ENCODE peak calls at places on chromosomes 6 and 20, in six cellular contexts. A, L, N, S, G and K are unnamed samples.

GRCh38 chr20:11832397-11832796 is 85.3 kb upstream of the BTBD3 start:
- DNase-seq in A (no peak), L (no peak), N (no peak), S (no peak), G (no peak), K (no peak)

GRCh38 chr20:25865715-25866656 is 169.3 kb upstream of the ZNF337 start:
- DNase-seq in A (peak), L (peak), N (no peak), S (no peak), G (peak), K (no peak)

GRCh38 chr6:89927788-89928565 is 33.7 kb downstream of the GJA10 start:
- DNase-seq in A (no peak), L (no peak), N (peak), S (no peak), G (peak), K (no peak)

GRCh38 chr6:55868910-55869479 is 6.4 kb downstream of the BMP5 start:
- DNase-seq in A (no peak), L (no peak), N (no peak), S (no peak), G (peak), K (no peak)

GRCh38 chr20:40986774-40987173 is 41.8 kb upstream of the TOP1 start:
- DNase-seq in A (no peak), L (no peak), N (peak), S (no peak), G (peak), K (no peak)

GRCh38 chr20:43983359-43983758 is 68.7 kb downstream of the TOX2 start:
- DNase-seq in A (no peak), L (no peak), N (no peak), S (no peak), G (peak), K (peak)

GRCh38 chr20:50224553-50225255 is 34.1 kb downstream of the CEBPB start:
- DNase-seq in A (peak), L (peak), N (peak), S (peak), G (no peak), K (no peak)

GRCh38 chr6:52362443-52363221 is 681 bp downstream of the PAQR8 start:
- DNase-seq in A (peak), L (no peak), N (no peak), S (no peak), G (no peak), K (peak)

GRCh38 chr20:37590938-37591490 is 63.3 kb upstream of the BLCAP start:
- DNase-seq in A (no peak), L (no peak), N (no peak), S (no peak), G (no peak), K (no peak)

GRCh38 chr6:7649037-7649810 is 59.2 kb downstream of the SNRNP48 start:
- DNase-seq in A (no peak), L (no peak), N (no peak), S (no peak), G (no peak), K (no peak)

GRCh38 chr6:7650876-7651275 is 60.9 kb downstream of the SNRNP48 start:
- DNase-seq in A (no peak), L (no peak), N (no peak), S (no peak), G (no peak), K (no peak)

GRCh38 chr6:7644394-7644793 is 54.4 kb downstream of the SNRNP48 start:
- DNase-seq in A (no peak), L (no peak), N (no peak), S (no peak), G (peak), K (no peak)

GRCh38 chr6:7646394-7646793 is 56.4 kb downstream of the SNRNP48 start:
- DNase-seq in A (no peak), L (no peak), N (no peak), S (no peak), G (no peak), K (no peak)

DNA sequence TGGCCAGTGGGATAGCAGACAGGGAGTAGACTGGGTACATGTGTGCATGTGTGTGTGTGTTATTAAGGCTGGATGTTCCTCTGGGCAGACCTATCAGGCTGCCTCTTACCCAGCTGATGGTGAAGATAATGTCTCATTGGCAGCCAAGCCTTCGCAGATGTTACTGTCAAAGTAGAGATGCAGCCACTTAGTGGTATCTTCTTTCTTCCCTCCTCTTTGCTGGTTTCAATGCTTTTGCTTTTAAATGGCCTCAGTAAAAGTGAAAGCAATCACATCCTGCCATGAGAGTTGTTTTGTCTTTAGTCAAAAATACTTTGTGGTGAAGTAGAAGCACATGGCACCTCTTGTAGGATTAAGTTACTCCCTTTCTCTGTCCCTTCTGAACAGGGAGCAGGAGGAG is 57.5 kb downstream of the SNRNP48 start:
- DNase-seq in A (no peak), L (no peak), N (no peak), S (no peak), G (no peak), K (no peak)
- TF ChIP-seq CTCF in A (no peak), L (no peak), N (no peak), S (no peak), G (no peak), K (no peak)

GRCh38 chr6:100506651-100507050 is 41.9 kb upstream of the SIM1 start:
- DNase-seq in A (no peak), L (peak), N (no peak), S (no peak), G (peak), K (no peak)

GRCh38 chr6:100504786-100505737 is 40.3 kb upstream of the SIM1 start:
- DNase-seq in A (no peak), L (peak), N (no peak), S (peak), G (peak), K (no peak)

DNA sequence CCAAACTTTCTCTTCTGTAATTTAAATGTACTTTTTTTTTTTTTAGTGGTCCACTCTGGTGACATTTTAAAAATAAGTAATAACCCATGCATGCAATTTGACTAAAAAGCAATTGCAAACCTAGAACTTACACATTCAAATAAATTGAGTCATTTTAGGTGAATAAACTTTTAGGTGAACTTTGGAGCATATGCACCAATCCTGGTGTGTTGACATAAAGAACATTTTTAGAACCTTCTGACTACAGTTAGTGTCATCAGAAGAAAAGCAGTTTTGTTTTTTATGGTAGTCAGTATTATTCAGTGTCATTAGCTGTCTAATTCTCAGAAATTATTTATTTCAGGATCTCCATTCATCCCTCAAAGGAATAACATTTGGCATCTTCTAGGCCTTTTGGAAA is 38.3 kb upstream of the SIM1 start:
- DNase-seq in A (no peak), L (no peak), N (no peak), S (no peak), G (peak), K (no peak)
- TF ChIP-seq CTCF in A (no peak), L (no peak), N (no peak), S (no peak), G (no peak), K (no peak)

GRCh38 chr6:111804627-111805235 is 68.5 kb downstream of the FYN start:
- DNase-seq in A (peak), L (peak), N (no peak), S (no peak), G (no peak), K (no peak)
- TF ChIP-seq CTCF in A (no peak), L (peak), N (no peak), S (no peak), G (no peak), K (peak)

GRCh38 chr20:53576195-53576580 is 17.5 kb downstream of the ZNF217 start:
- DNase-seq in A (no peak), L (no peak), N (no peak), S (no peak), G (no peak), K (peak)

GRCh38 chr20:53578492-53579222 is 15.0 kb downstream of the ZNF217 start:
- DNase-seq in A (peak), L (peak), N (no peak), S (peak), G (peak), K (peak)

GRCh38 chr20:53575481-53576194 is 18.0 kb downstream of the ZNF217 start:
- DNase-seq in A (no peak), L (no peak), N (no peak), S (no peak), G (no peak), K (peak)

GRCh38 chr20:53574819-53575218 is 18.8 kb downstream of the ZNF217 start:
- DNase-seq in A (no peak), L (no peak), N (no peak), S (no peak), G (no peak), K (peak)

DNA sequence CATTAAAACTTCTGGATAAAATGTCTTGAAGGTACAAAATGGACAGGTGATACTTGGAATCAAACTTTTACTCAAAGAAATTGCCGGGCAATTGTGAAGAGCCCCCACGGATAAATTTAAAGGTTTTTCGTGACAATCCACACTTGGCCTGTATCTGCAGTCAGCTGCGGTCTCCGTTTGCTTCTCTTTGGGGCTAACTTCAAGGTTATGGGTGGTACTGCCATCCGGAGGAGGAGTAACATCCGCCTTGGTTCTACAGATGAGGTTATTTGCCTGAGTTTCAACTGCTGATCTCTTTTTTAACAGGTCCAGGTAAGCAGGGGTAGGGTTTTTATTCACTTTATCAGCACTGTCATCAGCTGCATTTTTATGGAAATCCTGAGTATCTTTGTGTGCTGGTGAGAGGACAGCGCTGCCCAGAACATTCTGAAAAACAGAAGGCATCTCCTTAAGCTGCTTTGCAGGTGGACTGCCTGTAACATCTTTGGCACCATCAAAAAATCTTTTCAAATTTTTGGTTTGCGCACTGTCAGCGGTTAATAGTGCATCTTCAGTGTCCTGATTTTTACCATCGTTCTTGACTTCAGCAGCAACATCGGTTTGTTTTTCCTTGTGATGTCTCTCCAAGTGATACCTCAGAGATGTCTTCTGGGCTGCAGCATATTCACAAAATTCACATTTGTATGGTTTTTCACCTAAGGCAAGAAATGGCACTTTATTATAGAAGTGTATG is 16.9 kb downstream of the ZNF217 start:
- DNase-seq in A (no peak), L (no peak), N (no peak), S (no peak), G (no peak), K (no peak)
- TF ChIP-seq CTCF in A (no peak), L (no peak), N (no peak), S (no peak), G (no peak), K (no peak)